ENCODE peak calls at places on chromosomes 2 and 18, in ten cellular contexts. Y is psoas muscle; T is Caco-2; R is omental fat pad; F is activated CD8-positive, alpha-beta memory T cell treated with anti-CD3 and anti-CD28 coated beads for 48 hours; D is AG08396; M is progenitor cell of endocrine pancreas; K is HEK293T; P is fibroblast of gingiva; J is BE2C. O is an unnamed sample.

GRCh38 chr18:76697441-76697901 is 124.9 kb upstream of the ZNF236 start:
- DNase-seq in R (no peak), T (no peak), K (no peak), F (no peak), Y (no peak), P (no peak), J (no peak), D (peak), M (no peak), O (no peak)

GRCh38 chr18:10417191-10417590 is 37.2 kb upstream of the APCDD1 start:
- DNase-seq in D (no peak), Y (no peak), K (no peak), M (no peak), P (no peak), R (no peak), T (peak), J (no peak), F (no peak), O (no peak)

GRCh38 chr2:17910971-17911370 is 32.5 kb downstream of the KCNS3 start:
- DNase-seq in Y (no peak), R (no peak), D (no peak), K (no peak), T (no peak), M (no peak), F (no peak), J (no peak), P (no peak), O (no peak)

GRCh38 chr2:23393722-23394121 is 8.7 kb downstream of the KLHL29 start:
- DNase-seq in J (no peak), D (no peak), M (no peak), P (no peak), R (no peak), T (no peak), F (no peak), Y (no peak), K (no peak), O (no peak)

GRCh38 chr2:18927525-18928232 is 338.3 kb upstream of the NT5C1B start:
- DNase-seq in R (no peak), M (no peak), F (no peak), P (no peak), T (no peak), K (no peak), D (no peak), Y (no peak), J (no peak), O (no peak)

GRCh38 chr2:19801367-19802087 is 100.3 kb downstream of the TTC32 start:
- DNase-seq in P (peak), R (peak), Y (peak), M (no peak), D (peak), J (peak), T (no peak), K (no peak), F (no peak), O (peak)

GRCh38 chr18:66510357-66511027 is 93.4 kb downstream of the CDH19 start:
- DNase-seq in F (no peak), P (no peak), T (no peak), Y (no peak), K (no peak), R (no peak), M (no peak), J (no peak), D (no peak), O (no peak)

GRCh38 chr2:229843613-229844012 is 78.2 kb downstream of the TRIP12 start:
- DNase-seq in F (no peak), D (no peak), Y (no peak), P (peak), M (no peak), K (no peak), T (no peak), J (no peak), R (no peak), O (no peak)

GRCh38 chr2:200619275-200619674 is 33.5 kb downstream of the AOX1 start:
- DNase-seq in K (no peak), Y (no peak), R (no peak), D (no peak), F (no peak), J (no peak), T (no peak), P (no peak), M (no peak), O (no peak)

GRCh38 chr2:74530239-74531161 is 767 bp downstream of the HTRA2 start:
- DNase-seq in Y (no peak), F (no peak), M (no peak), K (peak), J (peak), D (peak), R (peak), P (peak), T (peak), O (peak)

GRCh38 chr2:37771600-37772088 is 100.2 kb upstream of the CDC42EP3 start:
- DNase-seq in M (no peak), R (no peak), K (no peak), T (no peak), Y (no peak), P (no peak), F (no peak), D (no peak), J (no peak), O (peak)